ENCODE peak calls at places on chromosomes 7 and 10, in six cellular contexts. T is lower lobe of right lung; G is GM04504; R is stimulated activated CD8-positive, alpha-beta memory T cell treated with anti-CD3 and anti-CD28 coated beads, Interleukin-4, amount 100 ng/mL, for 1 hour; Q is HTR-8/SVneo; W is NCI-H460. X is an unnamed sample.

GRCh38 chr7:131068604-131069021 is 259.1 kb upstream of the MKLN1 start:
- DNase-seq in T (no peak), W (no peak), G (no peak), Q (no peak), R (no peak), X (peak)

GRCh38 chr7:46527360-46527759 is 606.3 kb upstream of the IGFBP3 start:
- DNase-seq in T (no peak), R (no peak), G (no peak), W (no peak), Q (no peak), X (no peak)

GRCh38 chr10:33008499-33009243 is 50.6 kb upstream of the ITGB1 start:
- DNase-seq in Q (peak), R (peak), W (peak), G (peak), T (no peak), X (peak)

GRCh38 chr10:69275444-69275843 is 2.9 kb upstream of the HK1 start:
- DNase-seq in W (no peak), R (no peak), G (no peak), T (no peak), Q (no peak), X (no peak)

GRCh38 chr10:34664706-34665105 is 150.4 kb downstream of the PARD3 start:
- DNase-seq in G (no peak), R (no peak), Q (no peak), W (no peak), T (no peak), X (no peak)

GRCh38 chr10:16521311-16522016 is at the start of gene C1QL3:
- DNase-seq in Q (no peak), W (no peak), R (no peak), T (no peak), G (no peak), X (peak)

GRCh38 chr10:127441350-127442219 is 107.5 kb upstream of the NPS start:
- DNase-seq in R (no peak), T (no peak), G (no peak), Q (no peak), W (no peak), X (no peak)

GRCh38 chr7:55254242-55254595 is 110.9 kb upstream of the LANCL2 start:
- DNase-seq in T (no peak), W (no peak), G (no peak), Q (no peak), R (no peak), X (no peak)

GRCh38 chr10:110150981-110151380 is 56.4 kb upstream of the MXI1 start:
- DNase-seq in G (no peak), Q (no peak), W (no peak), T (no peak), R (no peak), X (no peak)

GRCh38 chr10:91601212-91601611 is 31.7 kb downstream of the PPP1R3C start:
- DNase-seq in G (no peak), Q (no peak), T (no peak), R (no peak), W (no peak), X (no peak)

GRCh38 chr10:60777696-60778213 is 523 bp upstream of the CDK1 start:
- DNase-seq in G (no peak), R (no peak), T (no peak), W (no peak), Q (no peak), X (no peak)